ENCODE peak calls at places on chromosomes 16 and 17, in five cellular contexts. R is A172; C is dermis blood vessel endothelial cell; E is activated CD4-positive, CD25-positive, alpha-beta regulatory T cell; G is PC-3. A is an unnamed sample.

GRCh38 chr17:77296769-77297409 is 156.1 kb downstream of the SEC14L1 start:
- DNase-seq in C (no peak), R (no peak), G (no peak), E (no peak), A (no peak)

GRCh38 chr17:1617620-1618174 is 10.9 kb downstream of the SLC43A2 start:
- DNase-seq in G (no peak), C (peak), E (no peak), R (peak), A (peak)

GRCh38 chr16:87169509-87169985 is 147.6 kb downstream of the C16orf95 start:
- DNase-seq in G (no peak), C (no peak), E (no peak), R (no peak), A (no peak)

GRCh38 chr16:88815901-88816589 is 4.3 kb upstream of the APRT start:
- DNase-seq in C (peak), G (peak), R (peak), E (peak), A (no peak)

GRCh38 chr16:318628-319027 is 33.9 kb downstream of the AXIN1 start:
- DNase-seq in E (no peak), C (no peak), R (no peak), G (no peak), A (peak)

GRCh38 chr17:2595200-2595599 is 1.7 kb downstream of the PAFAH1B1 start:
- DNase-seq in C (no peak), E (no peak), G (no peak), R (no peak), A (no peak)

GRCh38 chr17:8192070-8192815 is 2.3 kb upstream of the BORCS6 start:
- DNase-seq in E (no peak), C (peak), G (peak), R (peak), A (peak)

GRCh38 chr16:68361485-68361884 is 50.7 kb downstream of the PRMT7 start:
- DNase-seq in C (no peak), E (no peak), G (no peak), R (no peak), A (no peak)

GRCh38 chr16:7532534-7532933 is 199.9 kb downstream of the RBFOX1 start:
- DNase-seq in R (no peak), C (no peak), E (no peak), G (no peak), A (no peak)

GRCh38 chr17:61460796-61461585 is 8.8 kb downstream of the TBX4 start:
- DNase-seq in C (no peak), E (no peak), R (no peak), G (no peak), A (no peak)

GRCh38 chr17:71974051-71974450 is 146.8 kb upstream of the SOX9 start:
- DNase-seq in C (no peak), E (no peak), R (no peak), G (no peak), A (no peak)

GRCh38 chr16:1877804-1878203 is 5.8 kb upstream of the MEIOB start:
- DNase-seq in R (no peak), E (no peak), C (no peak), G (peak), A (no peak)

GRCh38 chr16:88740727-88741055 is 34.4 kb downstream of the CTU2 start:
- DNase-seq in G (no peak), C (no peak), R (no peak), E (no peak), A (no peak)

GRCh38 chr16:9260665-9261064 is 169.2 kb downstream of the HAPSTR1 start:
- DNase-seq in E (no peak), R (no peak), G (no peak), C (no peak), A (no peak)

GRCh38 chr16:84788968-84789371 is 30.8 kb upstream of the CRISPLD2 start:
- DNase-seq in C (no peak), R (no peak), G (no peak), E (no peak), A (no peak)

GRCh38 chr17:12318614-12319266 is 298.1 kb downstream of the MAP2K4 start:
- DNase-seq in E (no peak), C (no peak), G (no peak), R (no peak), A (no peak)

GRCh38 chr16:87389245-87389644 is 2.9 kb upstream of the MAP1LC3B start:
- DNase-seq in G (no peak), E (no peak), R (no peak), C (no peak), A (no peak)

GRCh38 chr17:70353408-70354092 is 184.2 kb downstream of the KCNJ2 start:
- DNase-seq in C (no peak), R (no peak), G (no peak), E (no peak), A (no peak)

GRCh38 chr16:6481894-6482293 is 850.8 kb upstream of the RBFOX1 start:
- DNase-seq in C (no peak), E (no peak), G (no peak), R (no peak), A (no peak)

A was measured in Caki2.